ENCODE peak calls at places on chromosomes 6 and 20, in six cellular contexts. Z, K, I, Q, X and A are unnamed samples.

GRCh38 chr20:3166913-3167342 is 6.4 kb downstream of the LZTS3 start:
- DNase-seq in Z (no peak), K (no peak), I (no peak), Q (no peak), X (no peak), A (no peak)

GRCh38 chr6:14452567-14453527 is 335.3 kb downstream of the CD83 start:
- DNase-seq in Z (no peak), K (no peak), I (no peak), Q (no peak), X (peak; percentile 30), A (no peak)

GRCh38 chr6:34423254-34423653 is 2.6 kb downstream of the RPS10 start:
- DNase-seq in Z (peak; percentile 54), K (peak; percentile 11), I (no peak), Q (no peak), X (no peak), A (peak; percentile 24)

GRCh38 chr6:157650261-157650640 is 172.8 kb upstream of the SNX9 start:
- DNase-seq in Z (no peak), K (peak; percentile 14), I (no peak), Q (no peak), X (no peak), A (no peak)

GRCh38 chr6:104771258-104771832 is 88.4 kb downstream of the HACE1 start:
- DNase-seq in Z (peak; percentile 44), K (peak; percentile 50), I (no peak), Q (no peak), X (no peak), A (peak; percentile 59)

GRCh38 chr6:157380779-157381561 is at the start of gene ZDHHC14:
- DNase-seq in Z (peak; percentile 80), K (peak; percentile 73), I (peak; percentile 43), Q (peak; percentile 87), X (peak; percentile 59), A (peak; percentile 90)

GRCh38 chr6:81708306-81708705 is 44.2 kb downstream of the TENT5A start:
- DNase-seq in Z (no peak), K (no peak), I (no peak), Q (no peak), X (no peak), A (peak; percentile 70)

GRCh38 chr6:148291876-148292275 is 50.8 kb upstream of the SASH1 start:
- DNase-seq in Z (peak; percentile 19), K (peak; percentile 47), I (no peak), Q (no peak), X (no peak), A (peak; percentile 10)

GRCh38 chr20:21808863-21809664 is 103.6 kb downstream of the PAX1 start:
- DNase-seq in Z (no peak), K (peak; percentile 10), I (no peak), Q (peak; percentile 5), X (no peak), A (peak; percentile 51)

GRCh38 chr20:2026004-2026403 is 32.1 kb upstream of the PDYN start:
- DNase-seq in Z (no peak), K (no peak), I (no peak), Q (no peak), X (no peak), A (no peak)

GRCh38 chr6:5280926-5281325 is 19.6 kb downstream of the FARS2 start:
- DNase-seq in Z (no peak), K (no peak), I (no peak), Q (no peak), X (no peak), A (no peak)

GRCh38 chr20:11447371-11448100 is 470.2 kb upstream of the BTBD3 start:
- DNase-seq in Z (no peak), K (no peak), I (no peak), Q (no peak), X (no peak), A (peak; percentile 91)

GRCh38 chr6:41209976-41210375 is 9.0 kb upstream of the TREML2 start:
- DNase-seq in Z (no peak), K (no peak), I (no peak), Q (no peak), X (no peak), A (no peak)

GRCh38 chr20:62745959-62746288 is 37.3 kb downstream of the NTSR1 start:
- DNase-seq in Z (no peak), K (no peak), I (no peak), Q (no peak), X (no peak), A (no peak)

GRCh38 chr6:73774311-73774766 is 78.3 kb downstream of the CD109 start:
- DNase-seq in Z (peak; percentile 88), K (peak; percentile 87), I (peak; percentile 22), Q (peak; percentile 3), X (peak; percentile 23), A (peak; percentile 49)

GRCh38 chr6:111607279-111607678 is 1.6 kb upstream of the TRAF3IP2 start:
- DNase-seq in Z (no peak), K (no peak), I (no peak), Q (no peak), X (no peak), A (no peak)

GRCh38 chr6:158057213-158057987 is 75.7 kb downstream of the SYNJ2 start:
- DNase-seq in Z (peak; percentile 98), K (peak; percentile 95), I (peak; percentile 90), Q (no peak), X (peak; percentile 29), A (peak; percentile 35)

GRCh38 chr6:35487653-35488516 is 9.0 kb downstream of the TEAD3 start:
- DNase-seq in Z (peak; percentile 54), K (peak; percentile 21), I (no peak), Q (no peak), X (peak; percentile 74), A (no peak)

GRCh38 chr20:13274311-13274965 is 53.4 kb downstream of the ISM1 start:
- DNase-seq in Z (no peak), K (no peak), I (no peak), Q (no peak), X (no peak), A (no peak)

GRCh38 chr20:12047838-12048432 is 130.2 kb downstream of the BTBD3 start:
- DNase-seq in Z (peak; percentile 74), K (peak; percentile 42), I (no peak), Q (no peak), X (no peak), A (no peak)

GRCh38 chr20:63145156-63145555 is 70.8 kb downstream of the YTHDF1 start:
- DNase-seq in Z (peak; percentile 17), K (no peak), I (no peak), Q (no peak), X (no peak), A (no peak)

GRCh38 chr6:131199568-131200272 is 64.5 kb downstream of the AKAP7 start:
- DNase-seq in Z (peak; percentile 47), K (peak; percentile 63), I (peak; percentile 12), Q (no peak), X (peak; percentile 67), A (peak; percentile 90)

GRCh38 chr6:106134087-106134770 is 48.1 kb downstream of the PRDM1 start:
- DNase-seq in Z (no peak), K (no peak), I (no peak), Q (no peak), X (no peak), A (no peak)

GRCh38 chr20:15012551-15012950 is 675.1 kb upstream of the FLRT3 start:
- DNase-seq in Z (no peak), K (no peak), I (no peak), Q (no peak), X (no peak), A (no peak)

GRCh38 chr6:125526007-125526720 is 223.3 kb upstream of the HEY2 start:
- DNase-seq in Z (no peak), K (no peak), I (no peak), Q (no peak), X (peak; percentile 11), A (no peak)

GRCh38 chr6:3722211-3722621 is 29.3 kb downstream of the PXDC1 start:
- DNase-seq in Z (peak; percentile 51), K (no peak), I (no peak), Q (no peak), X (no peak), A (no peak)

GRCh38 chr6:37011656-37012378 is 6.4 kb downstream of the FGD2 start:
- DNase-seq in Z (peak; percentile 79), K (peak; percentile 47), I (no peak), Q (no peak), X (no peak), A (no peak)

GRCh38 chr6:44527961-44528644 is 140.6 kb downstream of the CDC5L start:
- DNase-seq in Z (no peak), K (no peak), I (no peak), Q (no peak), X (no peak), A (no peak)